ENCODE peak calls at places on chromosome 12, in seven cellular contexts. A is HepG2, F is A549, U is ovary, P is Peyer's patch, W is tibial nerve, C is stomach. B is an unnamed sample.

GRCh38 chr12:75437564-75437963 is 43.0 kb upstream of the GLIPR1 start:
- DNase-seq in U (no peak), P (no peak), A (peak), W (no peak), C (no peak), F (peak), B (peak)

GRCh38 chr12:111803038-111803626 is 36.4 kb downstream of the ALDH2 start:
- DNase-seq in P (no peak), U (no peak), W (no peak), A (no peak), C (no peak), F (no peak), B (no peak)

GRCh38 chr12:6181166-6181565 is 19.0 kb upstream of the CD9 start:
- DNase-seq in U (no peak), C (no peak), P (no peak), A (no peak), W (no peak), F (no peak), B (no peak)

GRCh38 chr12:26460361-26460760 is 265.0 kb downstream of the SSPN start:
- DNase-seq in W (no peak), U (no peak), C (no peak), P (no peak), F (no peak), A (no peak), B (no peak)

GRCh38 chr12:49645151-49646039 is 22.0 kb downstream of the PRPF40B start:
- DNase-seq in W (no peak), P (no peak), C (no peak), U (no peak), A (no peak), F (no peak), B (no peak)

GRCh38 chr12:53205747-53206146 is 1.3 kb downstream of the ITGB7 start:
- DNase-seq in W (peak), U (no peak), P (peak), C (peak), A (no peak), F (no peak), B (peak)

GRCh38 chr12:31214626-31215520 is 111.1 kb downstream of the SINHCAF start:
- DNase-seq in U (no peak), A (no peak), C (no peak), W (no peak), F (no peak), P (no peak), B (no peak)

GRCh38 chr12:20404576-20405346 is 36.4 kb downstream of the PDE3A start:
- DNase-seq in C (peak), A (no peak), F (peak), W (peak), U (no peak), P (peak), B (peak)

GRCh38 chr12:8860165-8860961 is 37.9 kb downstream of the A2ML1 start:
- DNase-seq in F (peak), U (peak), W (peak), P (peak), A (peak), C (peak), B (peak)

GRCh38 chr12:117143008-117143532 is 43.9 kb upstream of the TESC start:
- DNase-seq in U (no peak), C (peak), F (peak), W (no peak), A (peak), P (no peak), B (peak)

DNA sequence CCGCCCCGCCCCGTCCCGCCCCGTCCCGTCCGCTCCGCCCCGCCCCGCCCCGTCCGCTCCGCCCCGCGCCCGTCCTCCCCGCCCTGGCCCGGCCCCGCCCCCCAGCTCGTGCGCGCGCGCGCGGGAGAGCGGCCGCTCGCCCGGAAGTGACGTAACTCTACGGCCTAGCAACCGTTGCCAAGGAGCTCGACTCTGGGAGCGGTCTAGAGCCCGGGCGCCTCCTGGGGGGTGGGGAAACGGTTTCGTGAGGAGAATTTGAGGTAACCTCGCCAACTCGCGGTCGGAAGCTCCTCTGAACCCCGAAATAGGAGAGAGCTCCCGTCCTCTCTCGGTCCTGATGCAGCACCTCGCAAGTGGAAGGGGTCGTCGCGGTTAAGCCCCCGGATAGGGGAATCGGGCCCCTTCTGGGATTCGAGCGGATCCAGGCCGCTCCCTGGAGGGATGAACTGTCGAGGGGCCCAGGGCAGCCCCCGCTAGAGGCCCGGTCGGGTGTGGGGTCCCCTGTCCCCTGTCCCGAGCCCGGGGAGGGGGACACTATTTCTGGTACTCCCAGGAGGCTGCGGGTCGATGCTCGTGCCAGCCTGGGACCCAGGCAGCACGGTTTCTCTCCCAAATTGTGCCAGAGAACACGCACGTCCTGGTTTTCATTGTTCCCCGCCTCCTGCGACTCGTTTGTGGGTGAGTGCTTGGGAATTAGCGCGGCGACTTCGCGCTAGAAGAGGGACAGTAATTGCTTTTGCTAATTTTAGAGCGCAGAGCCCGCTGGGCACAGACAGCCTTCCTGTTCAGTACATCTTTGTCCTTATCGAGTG is at the start of gene IFT81:
- DNase-seq in C (peak), F (peak), P (peak), W (peak), U (peak), A (peak), B (peak)
- TF ChIP-seq POLR2A in C (no peak), F (no peak), P (no peak), W (no peak), U (peak), A (no peak), B (peak)

DNA sequence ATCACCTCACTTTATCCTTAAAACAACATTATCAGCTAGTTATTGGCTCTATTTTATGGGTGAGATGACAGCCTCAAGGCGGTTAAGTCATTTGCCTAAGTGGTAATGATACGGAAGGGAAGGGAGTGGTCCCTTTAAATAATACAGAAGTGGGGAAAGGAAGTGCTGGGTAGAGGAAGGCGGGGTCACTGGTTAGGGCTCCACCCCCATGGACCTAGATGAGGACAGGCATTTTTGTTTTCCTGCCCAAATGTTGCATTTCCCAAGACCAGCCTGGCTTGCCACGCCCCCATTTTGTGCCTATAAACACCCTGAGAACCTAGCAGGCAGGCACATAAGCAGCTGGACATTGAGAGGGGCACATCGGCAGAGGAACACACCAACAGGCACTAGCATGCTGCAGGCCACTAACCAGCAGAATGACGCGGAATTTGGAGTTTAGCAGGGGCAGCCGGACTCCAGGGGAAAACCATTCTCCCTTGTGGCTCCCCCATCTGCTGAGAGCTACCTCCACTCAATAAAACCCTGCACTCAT is 100.9 kb downstream of the EPS8 start:
- DNase-seq in F (peak), C (peak), P (peak), U (peak), A (no peak), W (peak), B (no peak)
- TF ChIP-seq POLR2A in F (peak), C (no peak), P (peak), U (peak), A (no peak), W (peak), B (no peak)

GRCh38 chr12:10613334-10614055 is at the start of gene MAGOHB:
- DNase-seq in W (peak), U (peak), A (peak), F (peak), C (peak), P (peak), B (peak)
- TF ChIP-seq POLR2A in W (peak), U (peak), A (peak), F (peak), C (peak), P (peak), B (peak)

GRCh38 chr12:109052415-109053323 is at the start of gene USP30:
- DNase-seq in U (peak), F (peak), A (peak), C (peak), W (peak), P (peak), B (peak)
- TF ChIP-seq POLR2A in U (peak), F (no peak), A (no peak), C (no peak), W (no peak), P (peak), B (no peak)

GRCh38 chr12:15689751-15690191 is 99.4 kb downstream of the EPS8 start:
- DNase-seq in A (peak), C (no peak), U (no peak), P (no peak), W (no peak), F (peak), B (no peak)

GRCh38 chr12:15687583-15687982 is 101.6 kb downstream of the EPS8 start:
- DNase-seq in A (no peak), F (no peak), P (no peak), C (no peak), U (no peak), W (no peak), B (no peak)

GRCh38 chr12:15691372-15691771 is 97.8 kb downstream of the EPS8 start:
- DNase-seq in W (no peak), P (no peak), F (no peak), C (no peak), U (no peak), A (no peak), B (no peak)

GRCh38 chr12:15688838-15689237 is 100.3 kb downstream of the EPS8 start:
- DNase-seq in U (no peak), W (no peak), A (no peak), C (no peak), P (no peak), F (no peak), B (no peak)

DNA sequence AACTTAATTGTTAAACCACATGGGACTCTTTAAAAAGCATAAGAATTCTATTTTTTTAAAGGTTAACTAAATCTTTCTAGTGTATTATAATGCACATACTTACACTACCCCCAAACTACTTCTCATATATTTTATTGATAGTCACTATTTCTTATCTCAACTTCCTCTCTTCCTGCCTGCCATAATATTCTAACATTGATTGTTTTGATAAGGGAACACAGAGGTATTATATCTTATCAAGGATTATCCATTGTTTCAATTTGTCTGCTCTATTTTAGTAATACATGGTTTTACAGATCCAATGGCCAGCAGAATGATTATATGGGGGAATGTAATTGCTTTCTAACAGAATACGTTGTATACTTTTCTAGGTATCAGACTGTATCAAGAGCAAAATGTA is 98.9 kb downstream of the EPS8 start:
- DNase-seq in F (no peak), P (no peak), W (no peak), U (no peak), C (no peak), A (no peak), B (no peak)
- TF ChIP-seq POLR2A in F (no peak), P (no peak), W (no peak), U (no peak), C (no peak), A (no peak), B (no peak)

DNA sequence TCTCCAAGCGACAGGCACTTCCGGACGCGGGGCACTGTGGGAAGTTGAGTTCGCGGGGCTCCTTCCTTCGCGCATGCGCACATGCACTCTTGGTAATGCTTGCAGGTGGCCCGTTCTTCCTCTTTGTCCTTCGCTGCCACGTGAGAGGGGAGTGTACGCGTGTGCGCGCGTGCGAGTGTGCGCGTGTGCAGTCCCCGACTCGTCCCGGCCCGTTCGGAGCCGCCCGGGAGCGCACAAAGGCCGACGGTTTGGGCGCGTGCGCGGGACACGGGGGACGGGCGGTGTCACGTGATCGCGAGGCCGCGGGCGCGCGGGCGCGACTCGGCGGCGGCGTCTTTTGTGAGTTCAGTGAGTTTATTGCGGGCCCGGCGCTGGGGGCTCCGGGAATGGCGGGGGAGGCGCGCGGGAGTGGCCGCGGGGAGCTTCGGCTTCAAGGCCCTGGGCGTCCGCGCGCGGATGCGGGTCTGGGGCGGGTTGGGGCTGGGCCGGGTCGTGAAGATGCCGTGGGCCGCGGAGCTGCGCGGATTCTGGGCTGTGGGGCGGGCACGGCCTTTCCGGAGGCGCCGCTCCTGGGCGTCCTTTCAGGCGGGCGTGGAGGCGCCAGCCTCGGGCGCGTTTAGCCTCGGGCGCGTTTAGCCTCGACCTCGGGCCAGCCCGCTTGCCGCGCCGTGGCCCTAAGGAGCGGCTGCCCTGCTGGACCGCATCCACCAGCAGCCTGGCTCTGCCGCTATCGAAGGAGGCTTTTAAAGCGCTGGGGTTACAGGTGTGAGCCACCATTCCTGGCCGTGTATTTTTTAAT is at the start of gene ZNF84:
- DNase-seq in F (peak), P (peak), U (peak), C (peak), A (peak), W (peak), B (peak)
- TF ChIP-seq POLR2A in F (peak), P (peak), U (peak), C (no peak), A (peak), W (peak), B (peak)

GRCh38 chr12:54419088-54419887 is at the start of gene ITGA5:
- DNase-seq in W (peak), P (peak), U (peak), F (peak), A (no peak), C (peak), B (peak)
- TF ChIP-seq POLR2A in W (peak), P (peak), U (peak), F (peak), A (no peak), C (no peak), B (peak)